ENCODE peak calls at places on chromosomes 6 and 20, in eight cellular contexts. One of them, this sample, is unnamed.

GRCh38 chr6:36797653-36798052 is 41.6 kb downstream of the CPNE5 start:
- DNase-seq in HepG2: no peak
- DNase-seq in K562: no peak
- DNase-seq in breast epithelium: no peak
- DNase-seq in HCT116: no peak
- DNase-seq in NB4: no peak
- DNase-seq in heart left ventricle: no peak
- DNase-seq in prostate gland: no peak
- DNase-seq in this sample: no peak

GRCh38 chr6:107274288-107274687 is 159.0 kb upstream of the BEND3 start:
- DNase-seq in prostate gland: no peak
- DNase-seq in HCT116: no peak
- DNase-seq in NB4: no peak
- DNase-seq in HepG2: no peak
- DNase-seq in breast epithelium: no peak
- DNase-seq in heart left ventricle: no peak
- DNase-seq in K562: peak; percentile 40
- DNase-seq in this sample: no peak

GRCh38 chr6:51753635-51754034 is 333.8 kb downstream of the PKHD1 start:
- DNase-seq in HCT116: no peak
- DNase-seq in breast epithelium: no peak
- DNase-seq in HepG2: peak; percentile 3
- DNase-seq in K562: peak; percentile 38
- DNase-seq in prostate gland: no peak
- DNase-seq in NB4: peak; percentile 46
- DNase-seq in heart left ventricle: no peak
- DNase-seq in this sample: peak; percentile 33

GRCh38 chr6:13813621-13814175 is 659 bp downstream of the MCUR1 start:
- DNase-seq in prostate gland: peak; percentile 45
- DNase-seq in heart left ventricle: peak; percentile 83
- DNase-seq in NB4: peak; percentile 78
- DNase-seq in K562: peak; percentile 77
- DNase-seq in breast epithelium: peak; percentile 47
- DNase-seq in HepG2: peak; percentile 84
- DNase-seq in HCT116: peak; percentile 37
- DNase-seq in this sample: peak; percentile 79

GRCh38 chr6:154754152-154754551 is 20.9 kb downstream of the SCAF8 start:
- DNase-seq in K562: peak; percentile 37
- DNase-seq in HepG2: no peak
- DNase-seq in breast epithelium: no peak
- DNase-seq in NB4: no peak
- DNase-seq in heart left ventricle: no peak
- DNase-seq in prostate gland: no peak
- DNase-seq in HCT116: no peak
- DNase-seq in this sample: peak; percentile 28

GRCh38 chr6:132131777-132132176 is 180.6 kb upstream of the CCN2 start:
- DNase-seq in prostate gland: no peak
- DNase-seq in K562: no peak
- DNase-seq in heart left ventricle: no peak
- DNase-seq in HCT116: peak; percentile 8
- DNase-seq in HepG2: peak; percentile 61
- DNase-seq in breast epithelium: no peak
- DNase-seq in NB4: peak; percentile 42
- DNase-seq in this sample: no peak

GRCh38 chr6:131937703-131938631 is 13.2 kb downstream of the CCN2 start:
- DNase-seq in breast epithelium: no peak
- DNase-seq in K562: no peak
- DNase-seq in HepG2: peak; percentile 100
- DNase-seq in HCT116: no peak
- DNase-seq in heart left ventricle: no peak
- DNase-seq in prostate gland: no peak
- DNase-seq in NB4: no peak
- DNase-seq in this sample: no peak

GRCh38 chr6:66926060-66926459 is 1219.0 kb upstream of the EYS start:
- DNase-seq in NB4: peak; percentile 13
- DNase-seq in breast epithelium: no peak
- DNase-seq in HCT116: peak; percentile 1
- DNase-seq in heart left ventricle: no peak
- DNase-seq in K562: peak; percentile 68
- DNase-seq in prostate gland: no peak
- DNase-seq in HepG2: peak; percentile 69
- DNase-seq in this sample: no peak

GRCh38 chr20:38187512-38187911 is 22.4 kb upstream of the TGM2 start:
- DNase-seq in prostate gland: no peak
- DNase-seq in heart left ventricle: no peak
- DNase-seq in HepG2: peak; percentile 72
- DNase-seq in K562: peak; percentile 39
- DNase-seq in NB4: no peak
- DNase-seq in breast epithelium: no peak
- DNase-seq in HCT116: no peak
- DNase-seq in this sample: no peak

GRCh38 chr6:18595774-18596528 is 208.8 kb downstream of the RNF144B start:
- DNase-seq in NB4: peak; percentile 63
- DNase-seq in prostate gland: peak; percentile 55
- DNase-seq in breast epithelium: peak; percentile 61
- DNase-seq in HepG2: peak; percentile 43
- DNase-seq in HCT116: peak; percentile 46
- DNase-seq in K562: peak; percentile 76
- DNase-seq in heart left ventricle: no peak
- DNase-seq in this sample: peak; percentile 71

GRCh38 chr6:165834613-165835259 is 171.7 kb upstream of the PDE10A start:
- DNase-seq in HepG2: no peak
- DNase-seq in HCT116: no peak
- DNase-seq in prostate gland: peak; percentile 97
- DNase-seq in breast epithelium: peak; percentile 98
- DNase-seq in NB4: no peak
- DNase-seq in heart left ventricle: peak; percentile 74
- DNase-seq in K562: no peak
- DNase-seq in this sample: no peak

GRCh38 chr20:56758706-56759105 is 129.6 kb downstream of the TFAP2C start:
- DNase-seq in K562: no peak
- DNase-seq in HCT116: no peak
- DNase-seq in NB4: no peak
- DNase-seq in prostate gland: no peak
- DNase-seq in HepG2: no peak
- DNase-seq in breast epithelium: no peak
- DNase-seq in heart left ventricle: no peak
- DNase-seq in this sample: no peak
- TF ChIP-seq POLR2A in K562: no peak
- TF ChIP-seq POLR2A in HCT116: no peak
- TF ChIP-seq POLR2A in NB4: no peak
- TF ChIP-seq POLR2A in prostate gland: no peak
- TF ChIP-seq POLR2A in HepG2: no peak
- TF ChIP-seq POLR2A in breast epithelium: no peak
- TF ChIP-seq POLR2A in heart left ventricle: no peak
- TF ChIP-seq POLR2A in this sample: no peak

DNA sequence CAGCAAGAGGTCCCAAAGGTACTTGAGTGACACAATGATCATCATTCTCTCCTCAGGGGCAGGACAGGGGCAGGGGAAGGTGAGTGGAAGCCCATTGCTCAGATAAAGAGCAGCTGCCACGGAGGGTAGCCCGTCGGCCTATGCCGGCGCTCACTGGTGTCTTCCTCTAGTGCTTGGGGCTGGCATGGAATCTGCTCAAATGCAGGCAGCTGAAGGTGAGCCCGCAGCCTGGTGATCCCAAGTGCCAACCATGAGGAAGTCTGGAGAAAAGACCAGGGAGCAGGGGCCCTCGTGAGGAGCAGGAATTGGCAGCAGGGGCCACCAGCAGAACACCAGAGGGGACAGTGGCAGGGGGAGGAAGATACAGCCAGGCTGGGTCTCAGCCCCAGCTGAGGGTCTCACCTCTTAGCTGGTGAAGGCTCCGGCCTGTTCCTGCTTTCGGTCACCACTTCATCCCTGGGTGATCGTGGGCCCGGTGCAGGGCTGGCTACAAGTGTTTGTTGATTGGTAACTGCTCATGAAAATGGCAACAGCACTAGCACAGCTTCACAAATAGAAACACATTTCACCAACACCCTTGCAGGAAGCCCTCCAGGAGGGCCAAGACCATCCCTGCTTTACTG is 24.7 kb downstream of the RBCK1 start:
- DNase-seq in HCT116: no peak
- DNase-seq in breast epithelium: no peak
- DNase-seq in K562: no peak
- DNase-seq in prostate gland: no peak
- DNase-seq in NB4: no peak
- DNase-seq in HepG2: no peak
- DNase-seq in heart left ventricle: no peak
- DNase-seq in this sample: no peak
- TF ChIP-seq POLR2A in HCT116: no peak
- TF ChIP-seq POLR2A in breast epithelium: no peak
- TF ChIP-seq POLR2A in K562: no peak
- TF ChIP-seq POLR2A in prostate gland: no peak
- TF ChIP-seq POLR2A in NB4: no peak
- TF ChIP-seq POLR2A in HepG2: no peak
- TF ChIP-seq POLR2A in heart left ventricle: no peak
- TF ChIP-seq POLR2A in this sample: no peak

GRCh38 chr20:51562334-51563140 is 20.0 kb upstream of the NFATC2 start:
- DNase-seq in NB4: peak; percentile 37
- DNase-seq in HepG2: no peak
- DNase-seq in HCT116: peak; percentile 26
- DNase-seq in K562: peak; percentile 24
- DNase-seq in prostate gland: peak; percentile 68
- DNase-seq in breast epithelium: peak; percentile 84
- DNase-seq in heart left ventricle: peak; percentile 84
- DNase-seq in this sample: peak; percentile 35
- TF ChIP-seq POLR2A in NB4: no peak
- TF ChIP-seq POLR2A in HepG2: no peak
- TF ChIP-seq POLR2A in HCT116: no peak
- TF ChIP-seq POLR2A in K562: no peak
- TF ChIP-seq POLR2A in prostate gland: no peak
- TF ChIP-seq POLR2A in breast epithelium: peak; percentile 42
- TF ChIP-seq POLR2A in heart left ventricle: no peak
- TF ChIP-seq POLR2A in this sample: no peak

GRCh38 chr6:108848116-108848868 is at the start of gene ARMC2:
- DNase-seq in breast epithelium: peak; percentile 80
- DNase-seq in NB4: peak; percentile 95
- DNase-seq in prostate gland: peak; percentile 79
- DNase-seq in HepG2: peak; percentile 74
- DNase-seq in K562: peak; percentile 94
- DNase-seq in heart left ventricle: peak; percentile 99
- DNase-seq in HCT116: peak; percentile 78
- DNase-seq in this sample: peak; percentile 94
- TF ChIP-seq POLR2A in breast epithelium: peak; percentile 43
- TF ChIP-seq POLR2A in NB4: peak; percentile 89
- TF ChIP-seq POLR2A in prostate gland: peak; percentile 61
- TF ChIP-seq POLR2A in HepG2: no peak
- TF ChIP-seq POLR2A in K562: peak; percentile 67
- TF ChIP-seq POLR2A in heart left ventricle: peak; percentile 66
- TF ChIP-seq POLR2A in HCT116: peak; percentile 83
- TF ChIP-seq POLR2A in this sample: peak; percentile 73

GRCh38 chr6:88760091-88760490 is 203.3 kb downstream of the RNGTT start:
- DNase-seq in NB4: no peak
- DNase-seq in K562: no peak
- DNase-seq in prostate gland: no peak
- DNase-seq in breast epithelium: no peak
- DNase-seq in HepG2: no peak
- DNase-seq in heart left ventricle: no peak
- DNase-seq in HCT116: no peak
- DNase-seq in this sample: no peak

GRCh38 chr6:88763160-88763559 is 200.3 kb downstream of the RNGTT start:
- DNase-seq in breast epithelium: no peak
- DNase-seq in HepG2: no peak
- DNase-seq in heart left ventricle: no peak
- DNase-seq in prostate gland: no peak
- DNase-seq in NB4: peak; percentile 54
- DNase-seq in K562: no peak
- DNase-seq in HCT116: no peak
- DNase-seq in this sample: peak; percentile 2

DNA sequence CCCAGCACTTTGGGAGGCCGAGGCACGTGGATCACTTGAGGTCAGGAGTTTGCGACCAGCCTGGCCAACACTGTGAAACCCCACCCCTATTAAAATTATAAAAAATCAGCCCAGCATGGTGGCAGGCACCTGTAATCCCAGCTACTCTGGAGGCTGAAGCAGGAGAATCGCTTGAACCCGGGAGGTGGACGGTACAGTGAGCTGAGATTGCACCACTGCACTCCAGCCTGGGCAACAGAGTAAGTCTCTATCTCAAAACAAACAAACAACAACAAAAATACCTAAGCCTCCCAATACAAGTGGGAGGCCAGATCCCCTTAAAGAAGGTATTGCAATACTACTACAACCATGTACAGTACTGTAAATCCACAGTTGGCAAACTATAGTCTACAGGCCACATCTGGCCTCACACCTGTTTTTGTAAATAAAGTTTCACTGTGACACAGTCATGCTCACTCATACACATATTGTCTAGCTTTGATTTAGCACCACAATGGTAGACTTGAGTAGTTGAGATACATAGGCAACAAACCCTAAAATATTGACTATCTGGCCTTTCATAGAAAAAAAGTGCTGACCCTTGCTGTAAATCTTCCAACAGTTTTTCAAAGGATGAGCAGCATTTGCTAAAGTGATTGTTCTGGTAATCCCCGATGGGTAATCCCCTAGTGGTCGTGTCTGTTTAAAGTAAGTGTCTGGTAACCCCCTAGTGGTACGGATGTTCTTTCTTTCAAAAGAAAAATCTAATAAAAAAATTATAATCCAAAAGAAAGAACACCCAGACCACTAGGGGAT is 202.0 kb downstream of the RNGTT start:
- DNase-seq in heart left ventricle: no peak
- DNase-seq in HepG2: no peak
- DNase-seq in prostate gland: no peak
- DNase-seq in K562: no peak
- DNase-seq in HCT116: no peak
- DNase-seq in NB4: no peak
- DNase-seq in breast epithelium: no peak
- DNase-seq in this sample: no peak
- TF ChIP-seq POLR2A in heart left ventricle: no peak
- TF ChIP-seq POLR2A in HepG2: no peak
- TF ChIP-seq POLR2A in prostate gland: no peak
- TF ChIP-seq POLR2A in K562: no peak
- TF ChIP-seq POLR2A in HCT116: no peak
- TF ChIP-seq POLR2A in NB4: no peak
- TF ChIP-seq POLR2A in breast epithelium: no peak
- TF ChIP-seq POLR2A in this sample: no peak

GRCh38 chr6:82246802-82247633 is 526 bp downstream of the IBTK start:
- DNase-seq in prostate gland: peak; percentile 55
- DNase-seq in K562: peak; percentile 81
- DNase-seq in HCT116: peak; percentile 36
- DNase-seq in breast epithelium: peak; percentile 43
- DNase-seq in heart left ventricle: no peak
- DNase-seq in NB4: peak; percentile 77
- DNase-seq in HepG2: peak; percentile 83
- DNase-seq in this sample: peak; percentile 77
- TF ChIP-seq POLR2A in prostate gland: no peak
- TF ChIP-seq POLR2A in K562: no peak
- TF ChIP-seq POLR2A in HCT116: no peak
- TF ChIP-seq POLR2A in breast epithelium: no peak
- TF ChIP-seq POLR2A in heart left ventricle: no peak
- TF ChIP-seq POLR2A in NB4: no peak
- TF ChIP-seq POLR2A in HepG2: peak; percentile 90
- TF ChIP-seq POLR2A in this sample: no peak